ENCODE peak calls at places on chromosomes 4 and X, in four cellular contexts. M, H, T and G are unnamed samples.

GRCh38 chr4:147244786-147245185 is 236.1 kb upstream of the EDNRA start:
- DNase-seq in M (no peak), H (no peak), T (no peak), G (no peak)

GRCh38 chr4:154292589-154292988 is 199.0 kb downstream of the DCHS2 start:
- DNase-seq in M (no peak), H (no peak), T (no peak), G (no peak)

GRCh38 chr4:155929833-155930232 is 23.8 kb downstream of the CTSO start:
- DNase-seq in M (no peak), H (no peak), T (no peak), G (no peak)

GRCh38 chr4:45629717-45630116 is 494.1 kb downstream of the GABRG1 start:
- DNase-seq in M (no peak), H (no peak), T (no peak), G (no peak)

GRCh38 chr4:186150926-186151325 is 40.4 kb upstream of the CYP4V2 start:
- DNase-seq in M (no peak), H (no peak), T (no peak), G (no peak)

GRCh38 chrX:131704136-131704695 is 160.3 kb downstream of the OR13H1 start:
- DNase-seq in M (no peak), H (peak), T (peak), G (no peak)

GRCh38 chrX:31228415-31228832 is 156.6 kb upstream of the FTHL17 start:
- DNase-seq in M (no peak), H (no peak), T (no peak), G (no peak)

GRCh38 chr4:88697588-88698329 is at the start of gene NAP1L5:
- DNase-seq in M (no peak), H (peak), T (peak), G (peak)

GRCh38 chrX:35439692-35440091 is 358.4 kb upstream of the MAGEB16 start:
- DNase-seq in M (no peak), H (no peak), T (no peak), G (no peak)

GRCh38 chr4:866068-866760 is 40.3 kb upstream of the CPLX1 start:
- DNase-seq in M (no peak), H (no peak), T (no peak), G (no peak)

GRCh38 chr4:175127314-175127713 is 209.2 kb downstream of the ADAM29 start:
- DNase-seq in M (peak), H (no peak), T (no peak), G (no peak)

GRCh38 chr4:181701219-181701618 is 542.0 kb upstream of the TENM3 start:
- DNase-seq in M (no peak), H (no peak), T (no peak), G (no peak)

GRCh38 chr4:1731180-1731579 is 9.9 kb downstream of the TACC3 start:
- DNase-seq in M (no peak), H (no peak), T (no peak), G (no peak)

GRCh38 chr4:158778065-158778711 is 9.4 kb downstream of the FNIP2 start:
- DNase-seq in M (no peak), H (no peak), T (no peak), G (no peak)

GRCh38 chr4:22462693-22463092 is 53.2 kb downstream of the ADGRA3 start:
- DNase-seq in M (no peak), H (no peak), T (no peak), G (no peak)

GRCh38 chrX:131816551-131817136 is 206.5 kb upstream of the STK26 start:
- DNase-seq in M (no peak), H (peak), T (no peak), G (no peak)

GRCh38 chrX:149691794-149692193 is 20.1 kb upstream of the MAGEA11 start:
- DNase-seq in M (no peak), H (no peak), T (no peak), G (no peak)

GRCh38 chrX:28189011-28189410 is 207.8 kb upstream of the DCAF8L1 start:
- DNase-seq in M (peak), H (no peak), T (no peak), G (peak)

GRCh38 chr4:10773010-10773409 is 88.4 kb upstream of the CLNK start:
- DNase-seq in M (no peak), H (no peak), T (peak), G (peak)

GRCh38 chr4:23365086-23365485 is 524.8 kb downstream of the PPARGC1A start:
- DNase-seq in M (no peak), H (no peak), T (no peak), G (no peak)

GRCh38 chrX:11770320-11770719 is 12.3 kb downstream of the MSL3 start:
- DNase-seq in M (no peak), H (peak), T (peak), G (no peak)

GRCh38 chr4:6095023-6095817 is 77.0 kb upstream of the C4orf50 start:
- DNase-seq in M (peak), H (peak), T (peak), G (no peak)

GRCh38 chr4:183688216-183688615 is 29.1 kb downstream of the TRAPPC11 start:
- DNase-seq in M (no peak), H (no peak), T (no peak), G (no peak)

GRCh38 chr4:2253160-2254084 is 8.5 kb downstream of the MXD4 start:
- DNase-seq in M (no peak), H (no peak), T (no peak), G (no peak)

GRCh38 chrX:143781103-143781502 is 60.6 kb upstream of the SPANXN2 start:
- DNase-seq in M (peak), H (no peak), T (no peak), G (no peak)

GRCh38 chr4:58749206-58749605 is 1639.0 kb upstream of the IGFBP7 start:
- DNase-seq in M (no peak), H (no peak), T (peak), G (no peak)

GRCh38 chrX:85622635-85623034 is 243.2 kb upstream of the POF1B start:
- DNase-seq in M (no peak), H (no peak), T (no peak), G (no peak)

GRCh38 chrX:38798956-38799355 is 2.3 kb upstream of the MID1IP1 start:
- DNase-seq in M (no peak), H (no peak), T (no peak), G (no peak)

GRCh38 chrX:17590892-17591740 is 146.2 kb upstream of the SCML1 start:
- DNase-seq in M (no peak), H (peak), T (peak), G (peak)

GRCh38 chr4:139552506-139552905 is 3.5 kb downstream of the SETD7 start:
- DNase-seq in M (peak), H (no peak), T (no peak), G (no peak)

GRCh38 chr4:24912252-24913098 is at the start of gene CCDC149:
- DNase-seq in M (no peak), H (peak), T (peak), G (no peak)

GRCh38 chr4:149291463-149291862 is 524.2 kb downstream of the IQCM start:
- DNase-seq in M (no peak), H (no peak), T (no peak), G (peak)

GRCh38 chr4:69984030-69984443 is 11.7 kb upstream of the STATH start:
- DNase-seq in M (no peak), H (no peak), T (no peak), G (peak)

GRCh38 chr4:162499478-162499877 is 335.7 kb upstream of the FSTL5 start:
- DNase-seq in M (no peak), H (no peak), T (no peak), G (no peak)

GRCh38 chr4:63528592-63528991 is 880.7 kb downstream of the TECRL start:
- DNase-seq in M (no peak), H (no peak), T (peak), G (no peak)

GRCh38 chr4:25096553-25097443 is 63.5 kb downstream of the SEPSECS start:
- DNase-seq in M (no peak), H (no peak), T (no peak), G (no peak)

GRCh38 chr4:39730067-39730466 is 32.1 kb downstream of the UBE2K start:
- DNase-seq in M (no peak), H (no peak), T (no peak), G (no peak)

GRCh38 chrX:47814853-47815252 is 21.8 kb upstream of the ZNF81 start:
- DNase-seq in M (no peak), H (no peak), T (no peak), G (no peak)

GRCh38 chrX:13167444-13168207 is 123.2 kb upstream of the FAM9C start:
- DNase-seq in M (no peak), H (peak), T (no peak), G (no peak)